ENCODE peak calls at places on chromosomes 2 and 18, in eight cellular contexts. I, Z, F, A, R, S, V and C are unnamed samples.

GRCh38 chr2:80311304-80311703 is 6.8 kb upstream of the LRRTM1 start:
- DNase-seq in I (no peak), Z (no peak), F (no peak), A (no peak), R (no peak), S (no peak), V (no peak), C (no peak)

GRCh38 chr2:62305421-62306176 is 109.7 kb downstream of the B3GNT2 start:
- DNase-seq in I (no peak), Z (no peak), F (no peak), A (no peak), R (no peak), S (no peak), V (no peak), C (no peak)

GRCh38 chr2:59398081-59398480 is 1155.4 kb downstream of the BCL11A start:
- DNase-seq in I (no peak), Z (no peak), F (no peak), A (no peak), R (no peak), S (no peak), V (peak; percentile 48), C (no peak)

GRCh38 chr18:28168725-28169124 is 8.2 kb downstream of the CDH2 start:
- DNase-seq in I (no peak), Z (no peak), F (no peak), A (no peak), R (no peak), S (no peak), V (no peak), C (no peak)

GRCh38 chr2:134020608-134021007 is 233.3 kb upstream of the MGAT5 start:
- DNase-seq in I (no peak), Z (no peak), F (no peak), A (no peak), R (no peak), S (no peak), V (no peak), C (no peak)

GRCh38 chr2:164260506-164260905 is 360.8 kb downstream of the GRB14 start:
- DNase-seq in I (no peak), Z (no peak), F (no peak), A (no peak), R (no peak), S (no peak), V (no peak), C (no peak)

GRCh38 chr18:32271649-32272324 is 81.9 kb downstream of the MEP1B start:
- DNase-seq in I (peak; percentile 54), Z (peak; percentile 61), F (peak; percentile 61), A (peak; percentile 22), R (no peak), S (no peak), V (peak; percentile 25), C (no peak)

GRCh38 chr2:42186378-42186777 is 17.2 kb downstream of the EML4 start:
- DNase-seq in I (no peak), Z (no peak), F (no peak), A (no peak), R (no peak), S (no peak), V (no peak), C (no peak)

GRCh38 chr2:29134933-29135332 is 19.7 kb downstream of the CLIP4 start:
- DNase-seq in I (no peak), Z (no peak), F (no peak), A (no peak), R (no peak), S (no peak), V (no peak), C (no peak)

GRCh38 chr2:128374001-128374710 is 55.5 kb upstream of the HS6ST1 start:
- DNase-seq in I (peak; percentile 94), Z (no peak), F (no peak), A (no peak), R (no peak), S (no peak), V (no peak), C (peak; percentile 58)

GRCh38 chr2:217950401-217950871 is 52.4 kb downstream of the TNS1 start:
- DNase-seq in I (no peak), Z (no peak), F (no peak), A (no peak), R (no peak), S (no peak), V (no peak), C (no peak)

GRCh38 chr2:183607995-183608394 is 483.8 kb downstream of the NUP35 start:
- DNase-seq in I (no peak), Z (no peak), F (no peak), A (no peak), R (no peak), S (no peak), V (no peak), C (no peak)

GRCh38 chr2:24568492-24568891 is 77.4 kb downstream of the NCOA1 start:
- DNase-seq in I (no peak), Z (no peak), F (no peak), A (no peak), R (no peak), S (no peak), V (no peak), C (no peak)

GRCh38 chr2:240432820-240433801 is 2.4 kb upstream of the GPC1 start:
- DNase-seq in I (no peak), Z (no peak), F (no peak), A (no peak), R (no peak), S (no peak), V (no peak), C (peak; percentile 67)

GRCh38 chr2:151200844-151201243 is 60.8 kb downstream of the RBM43 start:
- DNase-seq in I (peak; percentile 5), Z (no peak), F (no peak), A (no peak), R (no peak), S (no peak), V (no peak), C (no peak)

GRCh38 chr2:123870877-123871276 is 154.2 kb upstream of the CNTNAP5 start:
- DNase-seq in I (no peak), Z (peak; percentile 2), F (no peak), A (no peak), R (no peak), S (no peak), V (no peak), C (no peak)

GRCh38 chr2:50995610-50996009 is 36.3 kb downstream of the NRXN1 start:
- DNase-seq in I (peak; percentile 2), Z (no peak), F (no peak), A (no peak), R (no peak), S (no peak), V (no peak), C (no peak)

GRCh38 chr2:61632276-61633169 is 94.4 kb upstream of the XPO1 start:
- DNase-seq in I (peak; percentile 22), Z (peak; percentile 22), F (no peak), A (no peak), R (no peak), S (no peak), V (no peak), C (no peak)

GRCh38 chr2:86628091-86628522 is 4.4 kb upstream of the RNF103 start:
- DNase-seq in I (no peak), Z (no peak), F (peak; percentile 40), A (no peak), R (no peak), S (no peak), V (no peak), C (no peak)

GRCh38 chr2:233556756-233557736 is 9.5 kb downstream of the USP40 start:
- DNase-seq in I (peak; percentile 54), Z (no peak), F (no peak), A (no peak), R (no peak), S (no peak), V (peak; percentile 82), C (no peak)

GRCh38 chr2:138502253-138503086 is 900 bp downstream of the SPOPL start:
- DNase-seq in I (no peak), Z (peak; percentile 21), F (no peak), A (no peak), R (no peak), S (no peak), V (peak; percentile 19), C (no peak)
- TF ChIP-seq CTCF in I (no peak), Z (no peak), F (no peak), A (no peak), R (no peak), S (no peak), V (no peak), C (no peak)

DNA sequence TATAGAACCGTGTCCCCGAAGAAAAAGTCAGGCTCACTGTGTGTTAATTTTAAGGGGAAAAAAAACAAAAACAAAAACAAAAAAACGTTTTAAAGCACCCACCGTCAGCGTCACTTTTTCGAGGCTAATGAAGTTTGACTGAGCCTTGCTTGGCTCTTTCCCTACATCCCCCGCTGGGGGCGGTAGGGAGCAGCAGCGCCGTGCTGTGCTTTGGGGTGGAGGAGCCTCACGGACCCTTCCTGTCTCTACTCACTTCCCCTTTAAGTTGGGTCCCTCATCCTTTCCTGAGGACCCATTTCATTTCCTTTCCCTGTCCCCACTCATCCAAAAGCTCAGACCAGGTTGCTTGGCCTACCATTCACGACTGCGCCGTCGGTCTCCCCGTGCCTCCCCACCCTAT is 82.8 kb upstream of the RPL31 start:
- DNase-seq in I (no peak), Z (peak; percentile 58), F (no peak), A (peak; percentile 7), R (no peak), S (no peak), V (peak; percentile 5), C (no peak)
- TF ChIP-seq CTCF in I (peak; percentile 16), Z (peak; percentile 71), F (peak; percentile 50), A (peak; percentile 63), R (peak; percentile 29), S (no peak), V (peak; percentile 63), C (peak; percentile 72)

GRCh38 chr2:38446418-38446817 is 69.3 kb upstream of the ATL2 start:
- DNase-seq in I (no peak), Z (peak; percentile 18), F (no peak), A (no peak), R (no peak), S (no peak), V (no peak), C (no peak)
- TF ChIP-seq CTCF in I (peak; percentile 45), Z (no peak), F (no peak), A (no peak), R (no peak), S (no peak), V (no peak), C (no peak)

GRCh38 chr2:143284087-143284675 is 155.0 kb downstream of the ARHGAP15 start:
- DNase-seq in I (peak; percentile 40), Z (peak; percentile 75), F (no peak), A (no peak), R (peak; percentile 16), S (no peak), V (peak; percentile 52), C (no peak)

GRCh38 chr2:143280097-143280757 is 151.0 kb downstream of the ARHGAP15 start:
- DNase-seq in I (no peak), Z (no peak), F (no peak), A (no peak), R (no peak), S (no peak), V (no peak), C (no peak)

GRCh38 chr2:143279672-143280071 is 150.5 kb downstream of the ARHGAP15 start:
- DNase-seq in I (no peak), Z (no peak), F (no peak), A (no peak), R (no peak), S (no peak), V (no peak), C (no peak)

DNA sequence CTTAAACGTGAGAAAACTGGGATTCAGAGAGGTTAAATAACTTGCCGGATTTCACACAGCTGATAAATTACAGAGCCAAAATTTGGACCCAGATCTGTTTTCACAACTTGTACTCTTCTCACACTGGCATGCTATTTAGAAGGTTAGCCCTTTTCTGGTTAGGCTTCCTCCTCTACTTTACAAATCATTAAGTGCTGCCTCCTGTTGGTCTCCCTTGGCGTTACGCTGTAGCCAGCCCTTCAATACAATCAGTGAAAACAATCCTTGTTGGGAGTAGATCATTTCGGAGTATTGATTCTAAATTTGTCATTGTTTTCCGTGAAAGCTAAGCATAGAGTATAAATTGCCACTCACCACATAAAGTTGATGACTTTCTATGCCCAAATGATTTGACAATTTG is 153.5 kb downstream of the ARHGAP15 start:
- DNase-seq in I (no peak), Z (peak; percentile 15), F (no peak), A (no peak), R (no peak), S (no peak), V (peak; percentile 26), C (no peak)
- TF ChIP-seq CTCF in I (no peak), Z (peak; percentile 54), F (peak; percentile 28), A (peak; percentile 36), R (peak; percentile 22), S (no peak), V (peak; percentile 30), C (peak; percentile 51)